ENCODE peak calls at places on chromosomes 6 and 20, in six cellular contexts. L, D, T, J, F and I are unnamed samples.

GRCh38 chr6:43250992-43251373 is 7.7 kb downstream of the TTBK1 start:
- DNase-seq in L (no peak), D (no peak), T (no peak), J (no peak), F (no peak), I (no peak)

GRCh38 chr6:55445648-55446204 is 118.5 kb downstream of the GFRAL start:
- DNase-seq in L (peak), D (no peak), T (peak), J (peak), F (no peak), I (no peak)

GRCh38 chr6:96716221-96716620 is 121.1 kb downstream of the GPR63 start:
- DNase-seq in L (no peak), D (no peak), T (no peak), J (no peak), F (no peak), I (no peak)

GRCh38 chr6:73801652-73802268 is 105.8 kb downstream of the CD109 start:
- DNase-seq in L (no peak), D (no peak), T (no peak), J (peak), F (no peak), I (no peak)

GRCh38 chr6:56528412-56528841 is 114.3 kb downstream of the DST start:
- DNase-seq in L (peak), D (no peak), T (no peak), J (peak), F (no peak), I (no peak)

GRCh38 chr6:3806169-3806922 is 42.8 kb upstream of the FAM50B start:
- DNase-seq in L (no peak), D (no peak), T (no peak), J (no peak), F (no peak), I (no peak)

GRCh38 chr6:46490425-46491200 is 636 bp downstream of the RCAN2 start:
- DNase-seq in L (no peak), D (peak), T (peak), J (no peak), F (peak), I (peak)

GRCh38 chr6:69719602-69720193 is 77.1 kb downstream of the LMBRD1 start:
- DNase-seq in L (peak), D (no peak), T (no peak), J (peak), F (no peak), I (no peak)

GRCh38 chr6:158662607-158663464 is 13.0 kb downstream of the SYTL3 start:
- DNase-seq in L (peak), D (peak), T (peak), J (peak), F (no peak), I (no peak)

GRCh38 chr6:155495011-155495768 is 39.6 kb upstream of the NOX3 start:
- DNase-seq in L (peak), D (peak), T (peak), J (peak), F (no peak), I (no peak)

GRCh38 chr20:10498196-10498595 is 63.1 kb downstream of the SLX4IP start:
- DNase-seq in L (no peak), D (no peak), T (no peak), J (no peak), F (no peak), I (no peak)

GRCh38 chr20:24962510-24962909 is 13.4 kb downstream of the CST7 start:
- DNase-seq in L (no peak), D (no peak), T (no peak), J (no peak), F (no peak), I (no peak)

GRCh38 chr6:65627015-65627414 is 80.0 kb downstream of the EYS start:
- DNase-seq in L (no peak), D (no peak), T (no peak), J (no peak), F (no peak), I (no peak)

GRCh38 chr20:19114410-19114809 is 98.0 kb upstream of the SLC24A3 start:
- DNase-seq in L (no peak), D (no peak), T (no peak), J (no peak), F (no peak), I (no peak)

GRCh38 chr6:34324738-34325444 is 67.6 kb downstream of the NUDT3 start:
- DNase-seq in L (peak), D (peak), T (peak), J (peak), F (no peak), I (no peak)

GRCh38 chr6:20877008-20877937 is 343.0 kb downstream of the CDKAL1 start:
- DNase-seq in L (peak), D (peak), T (no peak), J (peak), F (peak), I (no peak)

GRCh38 chr6:32187009-32187709 is 2.8 kb downstream of the PBX2 start:
- DNase-seq in L (no peak), D (no peak), T (no peak), J (no peak), F (no peak), I (no peak)

GRCh38 chr6:42791706-42792320 is 10.0 kb downstream of the BICRAL start:
- DNase-seq in L (peak), D (no peak), T (no peak), J (peak), F (no peak), I (no peak)

GRCh38 chr20:48313346-48313745 is 514.5 kb downstream of the PREX1 start:
- DNase-seq in L (no peak), D (no peak), T (no peak), J (peak), F (no peak), I (no peak)

GRCh38 chr6:32107447-32107846 is 1.7 kb downstream of the TNXB start:
- DNase-seq in L (no peak), D (no peak), T (no peak), J (no peak), F (no peak), I (no peak)

GRCh38 chr6:111478064-111478476 is 4.9 kb downstream of the REV3L start:
- DNase-seq in L (peak), D (no peak), T (no peak), J (peak), F (no peak), I (no peak)

GRCh38 chr6:36595168-36595818 is 1.1 kb downstream of the SRSF3 start:
- DNase-seq in L (peak), D (no peak), T (no peak), J (peak), F (no peak), I (no peak)

GRCh38 chr6:72218125-72218524 is 331.8 kb downstream of the RIMS1 start:
- DNase-seq in L (peak), D (no peak), T (peak), J (peak), F (no peak), I (peak)

GRCh38 chr6:121210943-121211342 is 123.3 kb downstream of the TBC1D32 start:
- DNase-seq in L (no peak), D (no peak), T (no peak), J (no peak), F (no peak), I (no peak)

GRCh38 chr6:147282566-147282959 is 78.3 kb downstream of the STXBP5 start:
- DNase-seq in L (no peak), D (no peak), T (no peak), J (no peak), F (no peak), I (no peak)

GRCh38 chr20:23155141-23155590 is 69.0 kb upstream of the CD93 start:
- DNase-seq in L (no peak), D (no peak), T (no peak), J (no peak), F (no peak), I (no peak)

GRCh38 chr6:26286168-26286854 is 78.7 kb upstream of the BTN3A2 start:
- DNase-seq in L (peak), D (peak), T (peak), J (peak), F (no peak), I (peak)

GRCh38 chr6:4848382-4849068 is 72.3 kb downstream of the CDYL start:
- DNase-seq in L (peak), D (no peak), T (peak), J (peak), F (no peak), I (no peak)

GRCh38 chr20:17499041-17499440 is 32.1 kb downstream of the BFSP1 start:
- DNase-seq in L (peak), D (no peak), T (no peak), J (peak), F (no peak), I (no peak)

GRCh38 chr20:59751075-59751711 is 146.9 kb downstream of the PHACTR3 start:
- DNase-seq in L (peak), D (peak), T (peak), J (peak), F (no peak), I (peak)

GRCh38 chr6:88166901-88167624 is 916 bp upstream of the CNR1 start:
- DNase-seq in L (no peak), D (no peak), T (peak), J (no peak), F (no peak), I (peak)

GRCh38 chr20:23293689-23294088 is 56.9 kb upstream of the NXT1 start:
- DNase-seq in L (no peak), D (no peak), T (no peak), J (no peak), F (no peak), I (no peak)

GRCh38 chr20:4040283-4041179 is 25.2 kb upstream of the RNF24 start:
- DNase-seq in L (peak), D (no peak), T (no peak), J (peak), F (no peak), I (no peak)

GRCh38 chr6:78868124-78868523 is 773 bp downstream of the IRAK1BP1 start:
- DNase-seq in L (no peak), D (no peak), T (no peak), J (peak), F (no peak), I (no peak)

GRCh38 chr6:137928286-137928685 is 61.2 kb downstream of the TNFAIP3 start:
- DNase-seq in L (no peak), D (no peak), T (no peak), J (no peak), F (no peak), I (no peak)

GRCh38 chr6:9745966-9746365 is 668.9 kb downstream of the TFAP2A start:
- DNase-seq in L (no peak), D (no peak), T (no peak), J (no peak), F (no peak), I (no peak)

GRCh38 chr6:161477901-161478425 is 204.1 kb upstream of the AGPAT4 start:
- DNase-seq in L (no peak), D (no peak), T (no peak), J (no peak), F (no peak), I (no peak)

GRCh38 chr6:129679758-129680157 is 30.2 kb downstream of the ARHGAP18 start:
- DNase-seq in L (no peak), D (no peak), T (no peak), J (peak), F (no peak), I (no peak)

GRCh38 chr6:129679250-129679649 is 30.7 kb downstream of the ARHGAP18 start:
- DNase-seq in L (peak), D (no peak), T (no peak), J (peak), F (no peak), I (no peak)

GRCh38 chr6:129678463-129678862 is 31.5 kb downstream of the ARHGAP18 start:
- DNase-seq in L (no peak), D (no peak), T (no peak), J (no peak), F (no peak), I (no peak)

GRCh38 chr6:129675669-129676472 is 34.1 kb downstream of the ARHGAP18 start:
- DNase-seq in L (no peak), D (no peak), T (no peak), J (no peak), F (no peak), I (no peak)

GRCh38 chr6:129677634-129678325 is 32.2 kb downstream of the ARHGAP18 start:
- DNase-seq in L (peak), D (no peak), T (no peak), J (peak), F (no peak), I (no peak)
- TF ChIP-seq CTCF in L (no peak), D (no peak), T (no peak), J (no peak), F (no peak), I (no peak)

GRCh38 chr6:149823013-149823412 is 41.1 kb downstream of the LRP11 start:
- DNase-seq in L (no peak), D (no peak), T (no peak), J (no peak), F (no peak), I (no peak)
- TF ChIP-seq CTCF in L (no peak), D (no peak), T (no peak), J (peak), F (no peak), I (peak)

DNA sequence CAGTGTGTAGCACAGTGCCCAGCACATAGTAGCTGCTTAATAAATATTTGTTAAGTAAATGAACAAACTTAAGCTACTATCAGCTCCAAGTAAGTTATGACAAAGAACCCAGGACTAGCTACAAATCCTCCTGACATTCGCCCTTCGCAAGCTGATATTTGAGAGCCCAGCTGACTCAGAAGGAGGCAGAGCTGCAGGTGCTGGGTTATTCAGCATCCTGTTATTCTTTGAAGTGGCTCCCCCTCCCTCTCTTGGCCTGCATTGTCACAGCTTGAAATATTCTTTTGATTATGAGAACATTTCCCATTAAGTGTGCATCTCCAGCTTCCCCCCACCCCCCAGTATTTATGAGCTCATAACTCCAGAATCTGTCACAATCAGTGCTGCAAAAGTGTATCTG is 78.8 kb upstream of the RALY start:
- DNase-seq in L (peak), D (no peak), T (no peak), J (peak), F (no peak), I (no peak)
- TF ChIP-seq CTCF in L (no peak), D (no peak), T (no peak), J (peak), F (no peak), I (no peak)

DNA sequence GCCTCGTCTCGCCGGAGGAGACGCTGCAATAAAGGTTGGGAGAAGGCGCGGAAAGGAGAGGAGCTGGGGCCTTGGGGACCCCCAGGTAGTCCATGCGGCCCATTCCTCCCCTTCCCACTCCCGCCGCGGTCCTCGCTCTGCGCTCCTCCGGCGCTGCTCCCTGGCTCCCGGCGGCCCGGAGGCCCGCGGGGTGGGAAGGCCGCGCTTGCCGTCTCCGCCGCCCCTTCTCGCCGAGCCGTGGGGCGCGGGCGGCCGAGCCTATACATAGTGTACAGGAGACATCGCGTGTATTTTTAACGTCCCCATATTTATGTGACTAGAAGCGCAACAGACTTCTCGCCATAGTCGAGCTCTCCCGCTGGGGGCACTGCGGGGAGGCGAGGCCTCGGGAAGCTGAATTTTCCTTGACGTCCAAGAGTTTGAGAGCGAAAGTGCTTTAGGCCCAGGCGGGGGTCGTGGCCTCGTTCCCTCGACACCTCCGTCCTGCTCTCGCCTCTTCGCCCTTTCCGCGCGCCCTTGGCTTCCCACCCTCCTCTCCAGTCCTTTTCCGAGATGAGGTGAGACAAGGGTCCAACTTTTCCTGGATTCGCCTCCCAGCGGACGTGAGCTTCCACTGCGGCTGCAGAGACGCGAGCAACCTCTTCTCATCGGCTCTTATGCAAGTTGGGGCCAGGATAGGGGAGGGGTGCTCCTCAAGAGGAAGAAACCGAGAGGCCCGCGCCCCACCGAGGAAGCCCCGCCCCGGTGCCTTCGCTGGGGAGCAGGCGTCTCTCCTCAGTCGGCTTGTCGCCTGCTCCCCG is 29.0 kb downstream of the SLC12A5 start:
- DNase-seq in L (peak), D (peak), T (peak), J (peak), F (no peak), I (peak)
- TF ChIP-seq CTCF in L (peak), D (no peak), T (peak), J (peak), F (no peak), I (peak)

DNA sequence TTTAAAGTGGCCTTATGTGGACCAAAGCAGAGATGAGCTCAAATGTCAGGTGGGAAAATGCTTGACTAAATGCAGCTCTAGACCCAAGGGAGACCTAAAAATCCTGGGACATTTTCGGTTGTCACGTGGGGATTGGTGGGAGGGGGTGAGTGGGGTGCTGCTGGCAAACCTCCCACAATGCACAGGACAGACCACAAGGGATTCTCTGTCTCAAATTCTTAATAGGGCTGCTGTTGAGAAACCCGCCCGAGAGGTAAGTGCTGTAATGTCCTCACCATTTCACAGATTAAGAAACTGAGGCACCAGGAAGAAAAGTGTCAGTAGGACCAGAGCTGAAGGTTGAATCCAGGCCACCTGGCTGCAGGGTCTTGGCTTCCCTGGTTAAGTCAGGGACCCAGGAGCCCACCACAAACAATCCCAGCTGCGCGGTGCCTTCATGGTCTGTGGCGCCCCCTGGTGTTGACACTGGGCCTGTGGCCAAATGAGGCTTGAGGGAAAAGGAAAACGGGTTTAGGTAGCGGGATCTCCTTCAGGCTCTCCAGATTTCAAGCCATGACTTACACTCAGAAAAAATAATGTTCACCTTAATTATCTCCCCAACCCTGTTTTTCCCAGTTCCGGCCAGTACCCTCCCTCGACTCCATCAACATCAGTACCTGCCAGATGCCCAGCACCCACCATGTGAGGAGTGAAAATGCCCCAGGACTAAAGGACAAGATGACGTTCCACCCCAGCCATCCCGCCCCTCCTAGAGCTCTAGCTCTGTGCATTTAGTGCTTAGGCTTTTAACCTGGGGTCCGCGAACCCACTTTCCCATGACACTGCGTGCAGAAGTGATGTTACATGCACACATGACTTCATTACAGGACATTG is 7.2 kb downstream of the HLA-G start:
- DNase-seq in L (no peak), D (peak), T (peak), J (peak), F (no peak), I (peak)
- TF ChIP-seq CTCF in L (peak), D (peak), T (peak), J (peak), F (peak), I (peak)

GRCh38 chr6:105509506-105510331 is 106.8 kb upstream of the PREP start:
- DNase-seq in L (peak), D (no peak), T (peak), J (peak), F (no peak), I (peak)
- TF ChIP-seq CTCF in L (peak), D (peak), T (peak), J (peak), F (no peak), I (peak)

DNA sequence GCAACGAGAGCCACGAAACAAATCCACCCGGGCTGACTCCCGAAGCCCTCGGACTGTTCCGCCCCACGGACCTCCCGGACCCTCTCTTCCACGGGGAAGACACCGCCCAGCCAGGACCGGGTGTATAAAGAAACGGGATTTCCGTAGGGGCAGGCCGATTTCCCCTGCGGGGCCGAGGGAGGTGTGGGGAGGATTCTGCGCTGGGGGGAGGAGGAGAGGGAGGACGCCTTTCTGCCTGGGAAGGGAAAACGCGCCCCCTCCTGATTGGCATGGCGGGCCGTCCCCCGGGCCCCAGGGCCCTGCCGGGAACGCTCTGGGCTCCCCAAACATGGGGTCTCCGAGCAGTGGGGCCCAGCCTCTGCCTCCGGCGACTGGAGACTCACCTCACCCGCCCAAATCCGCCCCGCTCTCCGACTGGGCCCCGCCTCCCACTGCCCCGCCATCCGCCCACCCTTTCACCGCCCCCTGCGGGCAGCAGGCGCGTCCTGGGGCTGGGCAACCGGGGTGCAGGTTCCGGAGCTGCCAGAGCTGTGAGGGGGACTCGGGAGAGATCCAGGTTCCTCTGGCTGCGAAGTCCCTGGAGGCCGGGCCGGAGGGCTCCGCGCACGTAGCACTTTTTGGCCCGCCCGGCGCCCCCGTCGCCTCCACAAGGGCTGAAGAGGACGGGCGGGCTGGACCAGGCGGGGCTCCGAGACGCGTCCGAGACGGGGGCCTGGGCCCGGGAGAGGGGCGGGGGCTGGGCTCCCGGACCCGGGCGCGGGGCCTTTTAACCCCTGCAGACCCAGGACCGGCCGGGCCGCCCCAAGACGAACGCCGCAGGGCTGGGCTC is 586 bp upstream of the PPDPF start:
- DNase-seq in L (peak), D (no peak), T (peak), J (no peak), F (no peak), I (peak)
- TF ChIP-seq CTCF in L (peak), D (peak), T (peak), J (no peak), F (peak), I (peak)